ENCODE peak calls at places on chromosomes 5 and 9, in nine cellular contexts. G is Panc1; E is CD4-positive, alpha-beta memory T cell; D is A549; K is right lobe of liver; V is aorta; A is colonic mucosa; L is NT2/D1; W is BE2C. T is an unnamed sample. For H3K4me1, the result is how much of the 10 kb centered on the place peaks cover.

GRCh38 chr5:177094224-177095087 is 7.7 kb downstream of the FGFR4 start:
- DNase-seq in G (no peak), E (no peak), D (no peak), K (peak), V (no peak), A (peak), L (no peak), W (no peak), T (peak)

GRCh38 chr5:10584714-10585113 is 20.8 kb downstream of the ANKRD33B start:
- DNase-seq in G (no peak), E (no peak), D (no peak), K (no peak), V (no peak), A (no peak), L (no peak), W (no peak), T (no peak)

GRCh38 chr9:130199605-130200004 is 27.4 kb downstream of the NCS1 start:
- DNase-seq in G (no peak), E (no peak), D (no peak), K (no peak), V (no peak), A (no peak), L (no peak), W (no peak), T (no peak)

GRCh38 chr9:134168731-134169130 is 4.4 kb upstream of the RNU6ATAC start:
- DNase-seq in G (no peak), E (no peak), D (no peak), K (no peak), V (no peak), A (no peak), L (no peak), W (no peak), T (no peak)

GRCh38 chr5:68141494-68141893 is 74.1 kb upstream of the PIK3R1 start:
- DNase-seq in G (no peak), E (peak), D (no peak), K (peak), V (no peak), A (no peak), L (no peak), W (no peak), T (no peak)

GRCh38 chr9:87494970-87495471 is 2.6 kb upstream of the DAPK1 start:
- DNase-seq in G (no peak), E (no peak), D (no peak), K (no peak), V (no peak), A (no peak), L (no peak), W (no peak), T (no peak)

GRCh38 chr9:100601216-100601615 is 23.3 kb downstream of the CAVIN4 start:
- DNase-seq in G (no peak), E (peak), D (peak), K (peak), V (no peak), A (peak), L (peak), W (peak), T (no peak)

GRCh38 chr5:11904270-11904906 is at the start of gene CTNND2:
- DNase-seq in G (no peak), E (no peak), D (peak), K (peak), V (no peak), A (no peak), L (peak), W (peak), T (peak)

GRCh38 chr5:102856374-102856748 is 101.3 kb downstream of the PAM start:
- DNase-seq in G (no peak), E (no peak), D (no peak), K (no peak), V (no peak), A (no peak), L (no peak), W (no peak), T (no peak)

GRCh38 chr5:172911628-172911880 is 47.7 kb upstream of the RPL26L1 start:
- DNase-seq in G (no peak), E (no peak), D (no peak), K (no peak), V (no peak), A (no peak), L (no peak), W (no peak), T (no peak)

GRCh38 chr5:93510626-93511420 is 70.2 kb downstream of the NR2F1-AS1 start:
- DNase-seq in G (no peak), E (no peak), D (no peak), K (no peak), V (no peak), A (no peak), L (no peak), W (no peak), T (no peak)

GRCh38 chr5:141250576-141250975 is 5.4 kb downstream of the PCDHB15 start:
- DNase-seq in G (no peak), E (no peak), D (no peak), K (no peak), V (no peak), A (no peak), L (no peak), W (no peak), T (no peak)

GRCh38 chr9:37978983-37979382 is 75.1 kb upstream of the SLC25A51 start:
- DNase-seq in G (no peak), E (no peak), D (no peak), K (peak), V (no peak), A (no peak), L (no peak), W (peak), T (no peak)

GRCh38 chr9:133114451-133114885 is 6.6 kb downstream of the RALGDS start:
- DNase-seq in G (no peak), E (no peak), D (no peak), K (peak), V (peak), A (no peak), L (no peak), W (peak), T (peak)

GRCh38 chr9:133116346-133117231 is 4.5 kb downstream of the RALGDS start:
- DNase-seq in G (no peak), E (no peak), D (no peak), K (peak), V (peak), A (peak), L (no peak), W (peak), T (peak)

GRCh38 chr9:133113928-133114351 is 7.1 kb downstream of the RALGDS start:
- DNase-seq in G (no peak), E (no peak), D (no peak), K (peak), V (peak), A (no peak), L (no peak), W (peak), T (peak)

GRCh38 chr9:133115604-133116345 is 5.3 kb downstream of the RALGDS start:
- DNase-seq in G (no peak), E (no peak), D (no peak), K (peak), V (peak), A (no peak), L (no peak), W (peak), T (peak)

DNA sequence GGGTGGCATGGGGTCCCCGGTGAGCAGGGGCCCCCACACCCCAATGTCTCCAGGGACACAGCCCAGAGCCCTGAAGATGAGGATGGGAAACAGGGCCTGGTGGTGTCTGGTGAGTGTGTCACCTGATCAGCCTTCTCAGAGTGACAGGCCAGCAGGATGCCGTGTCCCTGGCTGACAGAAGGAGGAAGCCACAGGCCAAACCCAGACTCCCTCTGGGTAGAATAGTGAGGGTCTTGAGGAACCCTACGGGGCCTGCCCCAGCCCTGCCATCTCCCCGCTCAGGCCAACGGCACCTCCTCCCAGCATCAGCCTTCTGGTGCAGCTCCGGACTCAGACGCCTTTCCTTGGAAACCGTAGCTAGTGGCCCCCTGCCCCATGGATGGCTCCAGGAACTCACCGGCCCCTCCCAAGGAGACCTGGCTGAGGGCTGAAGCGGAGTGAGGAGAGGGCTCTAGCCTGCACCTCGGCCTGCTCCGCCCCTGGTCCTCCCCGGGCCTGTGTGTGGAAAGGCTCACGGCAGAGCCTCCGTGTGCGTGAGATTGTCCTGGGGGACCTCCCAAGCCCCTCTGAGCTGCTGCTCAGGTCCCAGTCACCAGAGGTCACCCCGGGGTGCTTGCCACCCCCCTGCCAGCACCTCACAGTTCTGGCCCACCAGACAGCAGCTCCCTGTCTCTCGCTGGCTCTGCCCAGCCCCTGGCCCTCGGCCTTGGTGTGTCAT is 6.0 kb downstream of the RALGDS start:
- DNase-seq in G (no peak), E (no peak), D (no peak), K (peak), V (peak), A (no peak), L (no peak), W (no peak), T (peak)
- H3K4me1 ChIP-seq in G (half or more), E (half or more), D (under half), K (under half), V (under half), A (under half), L (half or more), W (half or more), T (half or more)

GRCh38 chr5:140219068-140219971 is 44.3 kb downstream of the CYSTM1 start:
- DNase-seq in G (no peak), E (no peak), D (no peak), K (no peak), V (no peak), A (peak), L (no peak), W (no peak), T (no peak)

GRCh38 chr5:140220698-140221064 is 45.7 kb downstream of the CYSTM1 start:
- DNase-seq in G (no peak), E (no peak), D (no peak), K (no peak), V (no peak), A (no peak), L (no peak), W (no peak), T (no peak)

GRCh38 chr5:140222416-140222815 is 47.4 kb downstream of the CYSTM1 start:
- DNase-seq in G (no peak), E (no peak), D (no peak), K (no peak), V (no peak), A (peak), L (no peak), W (no peak), T (no peak)

GRCh38 chr5:140221697-140222223 is 46.8 kb downstream of the CYSTM1 start:
- DNase-seq in G (peak), E (no peak), D (peak), K (no peak), V (no peak), A (peak), L (no peak), W (no peak), T (no peak)

GRCh38 chr5:140220032-140220697 is 45.2 kb downstream of the CYSTM1 start:
- DNase-seq in G (no peak), E (no peak), D (no peak), K (no peak), V (no peak), A (no peak), L (peak), W (no peak), T (no peak)
- H3K4me1 ChIP-seq in G (under half), E (under half), D (half or more), K (under half), V (under half), A (under half), L (under half), W (under half), T (under half)

GRCh38 chr9:121641228-121641611 is 10.2 kb upstream of the DAB2IP start:
- DNase-seq in G (no peak), E (no peak), D (no peak), K (no peak), V (no peak), A (no peak), L (no peak), W (no peak), T (no peak)

GRCh38 chr9:121638901-121639592 is 12.4 kb upstream of the DAB2IP start:
- DNase-seq in G (no peak), E (no peak), D (no peak), K (no peak), V (no peak), A (no peak), L (no peak), W (no peak), T (no peak)

GRCh38 chr9:121640076-121640475 is 11.4 kb upstream of the DAB2IP start:
- DNase-seq in G (no peak), E (no peak), D (peak), K (peak), V (peak), A (peak), L (peak), W (peak), T (peak)

GRCh38 chr9:121639619-121640018 is 11.8 kb upstream of the DAB2IP start:
- DNase-seq in G (no peak), E (no peak), D (no peak), K (no peak), V (no peak), A (no peak), L (no peak), W (no peak), T (no peak)

DNA sequence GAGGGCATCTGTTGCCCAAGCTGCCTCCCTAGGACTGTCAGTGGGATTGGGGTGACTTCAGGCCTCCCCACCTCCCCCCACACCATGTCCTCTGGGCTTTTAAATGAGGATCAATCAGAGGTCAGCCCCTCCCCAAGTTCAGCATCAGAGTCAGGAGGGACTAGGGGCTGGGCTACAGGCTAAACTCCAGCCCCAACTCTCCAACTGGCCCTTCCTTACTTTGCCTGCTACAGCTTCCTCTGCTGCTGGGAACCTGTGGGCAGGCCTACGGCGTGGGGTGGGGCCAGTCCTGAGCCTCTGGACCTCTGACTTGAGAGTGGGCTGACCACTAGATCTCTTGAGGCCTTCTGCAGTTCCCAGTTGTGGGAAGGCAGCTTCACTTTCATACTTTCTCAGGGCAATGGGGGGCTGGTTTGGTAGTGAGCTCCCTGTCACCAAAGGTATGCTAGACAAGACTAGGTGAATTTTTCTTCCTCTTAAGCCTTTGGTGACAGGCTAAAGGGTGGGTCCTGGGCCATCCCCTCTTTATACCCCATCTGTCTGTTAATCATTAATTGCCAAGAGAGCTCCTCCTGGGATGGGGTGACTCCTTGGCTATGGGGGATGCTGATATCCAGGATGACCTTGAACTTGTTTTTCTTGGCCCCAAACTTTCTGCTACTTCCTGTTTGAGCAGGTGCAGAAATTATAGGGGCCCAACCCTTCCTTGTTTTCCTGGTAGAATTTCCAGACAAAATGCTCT is 10.8 kb upstream of the DAB2IP start:
- DNase-seq in G (no peak), E (no peak), D (no peak), K (no peak), V (no peak), A (peak), L (no peak), W (no peak), T (no peak)
- H3K4me1 ChIP-seq in G (under half), E (under half), D (under half), K (under half), V (under half), A (under half), L (under half), W (under half), T (under half)

DNA sequence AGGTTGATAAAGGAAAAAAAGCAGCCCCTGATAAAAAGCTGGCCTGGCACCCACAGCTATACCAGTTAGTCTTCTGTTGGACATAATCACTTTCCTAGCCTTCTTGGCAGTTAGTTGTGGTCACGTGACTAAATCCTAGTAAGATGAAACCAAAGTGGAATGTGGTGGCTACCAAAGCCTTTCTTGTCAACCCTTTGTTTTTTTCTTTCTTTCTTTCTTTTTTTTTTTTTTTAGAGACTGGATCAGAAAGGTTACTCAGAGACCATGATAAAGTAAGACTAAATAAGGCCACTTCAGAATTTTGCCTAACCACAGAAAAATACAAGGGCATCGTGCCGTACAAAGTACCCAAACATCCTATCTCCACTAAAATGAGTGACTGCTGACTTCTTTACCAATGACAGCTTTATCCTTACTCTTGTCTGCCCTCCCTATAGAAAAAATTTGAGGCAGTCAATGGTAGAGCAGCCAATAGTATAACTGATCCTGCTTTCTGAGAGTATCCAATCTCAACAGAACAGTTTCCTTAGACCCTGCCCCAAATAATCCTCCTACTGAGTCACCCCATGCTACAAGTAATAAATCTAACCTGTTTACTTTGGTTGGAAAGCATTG is 14.2 kb upstream of the KIF27 start:
- DNase-seq in G (no peak), E (no peak), D (no peak), K (no peak), V (no peak), A (no peak), L (no peak), W (no peak), T (no peak)
- H3K4me1 ChIP-seq in G (under half), E (under half), D (under half), K (under half), V (under half), A (under half), L (under half), W (under half), T (under half)

GRCh38 chr9:127791085-127791484 is 5.3 kb downstream of the CDK9 start:
- DNase-seq in G (no peak), E (no peak), D (no peak), K (no peak), V (no peak), A (no peak), L (no peak), W (no peak), T (no peak)
- H3K4me1 ChIP-seq in G (under half), E (under half), D (under half), K (half or more), V (under half), A (under half), L (under half), W (under half), T (under half)

DNA sequence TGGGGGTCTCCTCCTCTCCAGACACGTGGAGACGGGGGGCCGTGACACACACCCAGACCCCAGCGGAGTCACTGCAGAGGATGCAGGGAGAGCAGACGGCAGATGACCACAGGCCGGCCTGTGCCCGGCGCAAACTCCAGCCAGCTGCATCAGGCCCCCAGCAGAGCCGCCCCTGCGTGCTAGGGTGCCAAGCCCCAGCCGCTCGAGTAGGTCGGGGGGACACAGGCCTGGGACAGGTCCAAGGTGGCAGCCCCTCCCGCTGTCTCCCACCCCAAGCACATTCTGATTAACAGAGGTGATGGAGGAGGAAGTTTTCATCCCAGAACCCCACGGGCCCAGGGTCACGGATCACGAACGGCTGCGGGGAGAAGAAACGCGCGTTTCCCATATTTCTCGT is 14.4 kb downstream of the NACC2 start:
- DNase-seq in G (no peak), E (no peak), D (no peak), K (no peak), V (peak), A (no peak), L (no peak), W (peak), T (no peak)
- H3K4me1 ChIP-seq in G (half or more), E (under half), D (under half), K (under half), V (under half), A (under half), L (under half), W (under half), T (under half)

GRCh38 chr9:137192448-137192780 is 3.9 kb downstream of the SSNA1 start:
- DNase-seq in G (no peak), E (no peak), D (no peak), K (no peak), V (no peak), A (no peak), L (no peak), W (no peak), T (no peak)
- H3K4me1 ChIP-seq in G (under half), E (under half), D (under half), K (half or more), V (under half), A (under half), L (under half), W (under half), T (under half)

DNA sequence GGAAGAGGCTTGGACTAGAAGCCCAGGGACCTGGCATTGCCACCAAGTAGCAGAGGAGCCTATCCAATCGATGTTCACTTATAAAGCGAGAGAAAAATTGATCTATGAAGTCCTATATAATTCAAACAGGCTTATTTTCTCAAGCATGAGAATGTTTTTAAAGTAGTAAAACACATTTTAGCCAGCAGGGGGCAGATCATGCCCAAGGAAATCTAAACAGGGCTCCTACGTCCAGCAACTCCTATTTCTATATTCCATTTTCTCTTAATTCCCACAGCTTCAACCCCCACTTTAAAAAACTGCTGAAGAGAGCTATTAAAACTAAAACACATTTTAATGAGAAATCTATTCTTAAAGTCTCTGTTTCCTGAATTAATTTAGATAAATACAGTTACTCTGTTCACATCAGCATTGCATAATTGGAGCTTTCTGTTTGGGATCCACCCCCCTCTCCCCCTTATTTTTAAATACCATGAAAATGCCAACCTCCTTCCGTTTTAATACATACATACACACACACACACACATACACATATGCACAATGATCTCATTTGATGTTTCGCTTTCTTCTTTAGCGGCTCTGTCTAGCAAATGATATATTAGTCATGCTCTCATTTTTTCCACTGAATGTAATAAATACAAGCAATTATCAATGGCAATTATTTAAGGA is 144.9 kb downstream of the MYO10 start:
- DNase-seq in G (peak), E (peak), D (peak), K (no peak), V (no peak), A (peak), L (peak), W (peak), T (no peak)
- H3K4me1 ChIP-seq in G (under half), E (under half), D (under half), K (under half), V (under half), A (under half), L (under half), W (under half), T (under half)

T was measured in upper lobe of right lung.